ENCODE peak calls at places on chromosome 7, in eight cellular contexts. D, U, R, N, Q, K, T and W are unnamed samples.

GRCh38 chr7:36188923-36189322 is 35.9 kb downstream of the EEPD1 start:
- DNase-seq in D (no peak), U (no peak), R (no peak), N (no peak), Q (no peak), K (no peak), T (no peak), W (no peak)

GRCh38 chr7:72213081-72213480 is 199.1 kb downstream of the CALN1 start:
- DNase-seq in D (no peak), U (no peak), R (no peak), N (no peak), Q (no peak), K (no peak), T (no peak), W (no peak)

GRCh38 chr7:2468227-2468626 is 8.0 kb downstream of the GRIFIN start:
- DNase-seq in D (no peak), U (no peak), R (no peak), N (no peak), Q (no peak), K (no peak), T (no peak), W (no peak)

GRCh38 chr7:537911-538634 is 18.4 kb upstream of the PDGFA start:
- DNase-seq in D (peak; percentile 67), U (peak; percentile 96), R (no peak), N (peak; percentile 80), Q (peak; percentile 86), K (no peak), T (no peak), W (no peak)

GRCh38 chr7:36034020-36034419 is 119.0 kb upstream of the EEPD1 start:
- DNase-seq in D (no peak), U (peak; percentile 77), R (no peak), N (peak; percentile 23), Q (no peak), K (no peak), T (no peak), W (no peak)

GRCh38 chr7:74334026-74334425 is 44.8 kb downstream of the CLIP2 start:
- DNase-seq in D (peak; percentile 79), U (no peak), R (no peak), N (peak; percentile 48), Q (no peak), K (no peak), T (no peak), W (no peak)

GRCh38 chr7:152366662-152367061 is 69.1 kb downstream of the KMT2C start:
- DNase-seq in D (no peak), U (no peak), R (no peak), N (no peak), Q (no peak), K (no peak), T (no peak), W (no peak)

GRCh38 chr7:66060796-66061195 is 14.8 kb upstream of the ASL start:
- DNase-seq in D (no peak), U (no peak), R (no peak), N (no peak), Q (no peak), K (no peak), T (no peak), W (no peak)

GRCh38 chr7:96786261-96786997 is 76.8 kb upstream of the SEM1 start:
- DNase-seq in D (no peak), U (no peak), R (no peak), N (no peak), Q (no peak), K (no peak), T (no peak), W (no peak)

GRCh38 chr7:45703373-45703821 is 129.2 kb downstream of the ADCY1 start:
- DNase-seq in D (no peak), U (no peak), R (no peak), N (no peak), Q (peak; percentile 77), K (no peak), T (no peak), W (no peak)

GRCh38 chr7:118245267-118246040 is 20.9 kb downstream of the ANKRD7 start:
- DNase-seq in D (no peak), U (no peak), R (no peak), N (no peak), Q (no peak), K (no peak), T (no peak), W (no peak)

GRCh38 chr7:112665709-112666108 is 124.5 kb downstream of the TMEM168 start:
- DNase-seq in D (no peak), U (no peak), R (no peak), N (peak; percentile 40), Q (no peak), K (no peak), T (no peak), W (no peak)